ENCODE peak calls at places on chromosomes 12 and 14, in eight cellular contexts. R is H9, E is colonic mucosa, K is IMR-90, C is SK-N-SH, H is fibroblast of lung, M is Karpas-422, P is astrocyte. F is an unnamed sample.

GRCh38 chr12:40829738-40830144 is 137.5 kb downstream of the CNTN1 start:
- DNase-seq in R (no peak), E (no peak), K (no peak), C (no peak), H (peak), M (no peak), P (no peak), F (no peak)

GRCh38 chr12:40248034-40248433 is 23.2 kb downstream of the LRRK2 start:
- DNase-seq in R (no peak), E (no peak), K (no peak), C (no peak), H (no peak), M (no peak), P (no peak), F (no peak)

GRCh38 chr12:88953029-88953586 is 372.8 kb upstream of the KITLG start:
- DNase-seq in R (no peak), E (no peak), K (no peak), C (no peak), H (no peak), M (no peak), P (no peak), F (no peak)

GRCh38 chr14:32366995-32367394 is 37.9 kb downstream of the AKAP6 start:
- DNase-seq in R (no peak), E (no peak), K (no peak), C (no peak), H (peak), M (no peak), P (peak), F (no peak)

GRCh38 chr14:92254786-92255185 is 68.2 kb upstream of the SLC24A4 start:
- DNase-seq in R (peak), E (peak), K (peak), C (no peak), H (peak), M (no peak), P (peak), F (peak)

GRCh38 chr12:71764587-71765321 is 10.1 kb downstream of the RAB21 start:
- DNase-seq in R (no peak), E (no peak), K (no peak), C (no peak), H (no peak), M (no peak), P (no peak), F (no peak)

GRCh38 chr14:96062506-96062905 is 23.3 kb downstream of the C14orf132 start:
- DNase-seq in R (peak), E (no peak), K (no peak), C (no peak), H (no peak), M (no peak), P (no peak), F (peak)

GRCh38 chr12:70617450-70617849 is 19.8 kb downstream of the PTPRB start:
- DNase-seq in R (no peak), E (no peak), K (no peak), C (no peak), H (no peak), M (no peak), P (no peak), F (peak)

GRCh38 chr12:62907067-62907466 is 27.9 kb downstream of the PPM1H start:
- DNase-seq in R (no peak), E (no peak), K (no peak), C (no peak), H (no peak), M (no peak), P (no peak), F (no peak)

GRCh38 chr12:1662761-1663439 is 28.0 kb upstream of the ADIPOR2 start:
- DNase-seq in R (peak), E (peak), K (no peak), C (peak), H (peak), M (no peak), P (no peak), F (peak)
- H3K9ac ChIP-seq in R (no peak), E (peak), K (no peak), C (no peak), H (no peak), M (no peak), P (no peak), F (peak)

GRCh38 chr14:103543140-103543539 is 14.1 kb downstream of the TRMT61A start:
- DNase-seq in R (no peak), E (no peak), K (no peak), C (peak), H (no peak), M (no peak), P (no peak), F (no peak)

GRCh38 chr14:103542545-103543088 is 13.6 kb downstream of the TRMT61A start:
- DNase-seq in R (peak), E (no peak), K (no peak), C (peak), H (no peak), M (no peak), P (no peak), F (peak)

GRCh38 chr14:103540816-103541493 is 12.0 kb downstream of the TRMT61A start:
- DNase-seq in R (no peak), E (no peak), K (no peak), C (peak), H (no peak), M (no peak), P (no peak), F (no peak)

GRCh38 chr14:103541494-103541943 is 12.5 kb downstream of the TRMT61A start:
- DNase-seq in R (no peak), E (no peak), K (no peak), C (no peak), H (no peak), M (no peak), P (no peak), F (no peak)

GRCh38 chr14:103541944-103542544 is 13.0 kb downstream of the TRMT61A start:
- DNase-seq in R (no peak), E (no peak), K (no peak), C (no peak), H (no peak), M (no peak), P (no peak), F (no peak)
- H3K9ac ChIP-seq in R (no peak), E (no peak), K (no peak), C (no peak), H (peak), M (no peak), P (no peak), F (peak)

DNA sequence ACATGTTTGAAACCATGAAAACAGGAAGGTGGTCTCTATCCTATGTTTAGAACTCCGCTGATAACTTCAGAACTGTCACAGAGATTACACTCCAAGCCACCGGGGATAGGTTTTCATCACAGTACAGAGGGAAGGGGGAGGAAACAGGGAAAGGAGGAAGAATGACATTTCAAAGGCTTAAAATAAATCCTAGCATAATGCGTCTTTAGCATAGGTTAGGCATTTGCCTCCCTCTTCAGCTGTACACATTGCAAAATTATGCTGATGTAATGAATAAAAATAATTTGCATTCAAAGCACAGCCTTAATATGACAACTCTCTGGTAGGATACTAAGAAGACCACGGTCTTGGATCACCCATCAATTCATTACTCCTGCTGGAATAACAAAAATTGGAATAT is 54.3 kb upstream of the PYGL start:
- DNase-seq in R (no peak), E (no peak), K (no peak), C (no peak), H (no peak), M (no peak), P (no peak), F (no peak)
- H3K9ac ChIP-seq in R (no peak), E (no peak), K (no peak), C (no peak), H (no peak), M (no peak), P (no peak), F (no peak)

DNA sequence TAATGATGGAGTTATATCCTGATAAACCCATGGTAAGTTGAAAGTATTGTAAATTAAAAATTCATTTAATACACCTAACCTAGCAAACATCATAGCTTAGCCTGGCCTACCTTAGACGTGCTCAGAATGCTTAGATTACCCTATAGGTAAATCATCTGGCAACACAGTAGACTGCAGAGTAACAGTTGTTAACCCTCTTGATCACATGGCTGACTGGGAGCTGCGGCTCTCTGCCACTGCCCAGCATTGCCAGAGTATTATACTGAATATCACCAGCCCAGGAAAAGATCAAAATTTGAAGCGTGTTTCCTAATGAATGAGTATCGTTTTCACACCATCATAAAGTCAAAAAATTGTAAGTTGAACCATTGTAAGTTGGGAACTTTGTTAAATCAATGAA is 17.8 kb upstream of the TMPRSS12 start:
- DNase-seq in R (no peak), E (no peak), K (no peak), C (no peak), H (no peak), M (peak), P (no peak), F (no peak)
- H3K9ac ChIP-seq in R (no peak), E (peak), K (peak), C (no peak), H (no peak), M (peak), P (no peak), F (no peak)

GRCh38 chr14:74613211-74613914 is 1.3 kb upstream of the LTBP2 start:
- DNase-seq in R (no peak), E (no peak), K (no peak), C (no peak), H (no peak), M (no peak), P (no peak), F (no peak)

GRCh38 chr14:74610199-74610865 is 1.7 kb downstream of the LTBP2 start:
- DNase-seq in R (no peak), E (no peak), K (no peak), C (no peak), H (no peak), M (no peak), P (no peak), F (no peak)

GRCh38 chr14:74610866-74611671 is 968 bp downstream of the LTBP2 start:
- DNase-seq in R (peak), E (no peak), K (peak), C (no peak), H (peak), M (no peak), P (no peak), F (peak)

GRCh38 chr14:74611672-74612345 is at the start of gene LTBP2:
- DNase-seq in R (peak), E (no peak), K (peak), C (peak), H (peak), M (no peak), P (no peak), F (peak)

DNA sequence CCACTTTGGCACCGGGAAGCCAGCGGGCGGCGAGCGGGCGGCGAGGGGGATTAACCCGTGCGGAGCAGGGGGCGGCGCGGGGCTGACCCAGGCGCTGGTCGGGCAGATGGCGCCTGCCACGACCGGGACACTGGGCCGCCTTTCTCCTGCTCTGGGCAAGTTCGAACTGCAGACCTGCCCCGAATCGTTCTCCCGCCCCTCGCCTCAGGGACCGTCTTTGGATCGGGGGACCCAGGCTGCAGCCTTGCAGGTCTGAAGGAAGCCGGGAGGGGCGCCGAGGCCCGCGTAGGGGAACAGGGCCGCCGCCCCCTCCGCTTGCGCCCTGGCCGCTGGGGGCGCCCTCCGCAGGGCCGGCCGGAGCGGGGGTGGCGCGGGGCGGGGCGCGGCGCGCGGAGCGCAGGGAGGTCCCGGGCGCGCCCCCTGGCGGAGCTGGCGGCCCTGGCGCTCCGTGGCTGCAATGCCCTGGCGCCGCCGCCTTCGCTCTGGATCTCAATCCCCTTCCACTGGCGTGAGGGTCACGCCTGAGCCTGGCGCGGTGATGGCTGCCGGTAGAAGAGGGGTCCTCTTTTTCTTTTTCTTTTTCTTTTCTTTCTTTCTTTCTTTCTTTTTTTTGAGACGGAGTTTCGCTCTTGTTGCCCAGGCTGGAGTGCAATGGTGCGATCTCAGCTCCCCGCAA is 447 bp upstream of the LTBP2 start:
- DNase-seq in R (peak), E (peak), K (peak), C (peak), H (peak), M (peak), P (peak), F (peak)
- H3K9ac ChIP-seq in R (no peak), E (peak), K (peak), C (peak), H (peak), M (no peak), P (peak), F (no peak)

DNA sequence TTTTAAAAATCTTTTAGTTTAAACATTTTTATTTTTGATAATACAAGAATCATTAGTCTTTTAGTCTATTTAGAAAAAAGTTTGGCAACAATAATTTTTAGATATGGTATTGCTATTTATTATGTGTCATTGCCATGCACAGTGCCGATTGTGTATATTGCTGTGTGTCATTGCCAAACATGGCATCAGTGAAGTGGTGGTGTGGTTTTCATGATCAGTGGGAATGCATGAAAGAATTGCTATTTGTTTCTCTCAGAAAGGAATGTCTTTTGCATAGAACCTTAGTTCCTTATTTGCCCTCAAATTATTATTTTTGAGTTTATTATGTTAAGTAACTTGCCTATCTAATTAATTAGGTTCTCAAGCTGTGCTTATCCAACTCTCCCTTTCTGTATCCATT is 397.5 kb upstream of the PDE3A start:
- DNase-seq in R (no peak), E (no peak), K (no peak), C (no peak), H (peak), M (no peak), P (peak), F (no peak)
- H3K9ac ChIP-seq in R (no peak), E (no peak), K (no peak), C (no peak), H (no peak), M (no peak), P (peak), F (no peak)

F was measured in endodermal cell.